ENCODE peak calls at places on chromosomes 7 and 10, in six cellular contexts. E is transverse colon, H is adrenal gland, S is Peyer's patch, M is body of pancreas, C is heart right ventricle. D is an unnamed sample.

GRCh38 chr10:81724431-81724830 is 150.6 kb upstream of the NRG3 start:
- DNase-seq in H (no peak), S (no peak), C (no peak), E (no peak), M (no peak), D (no peak)

GRCh38 chr10:96665306-96665705 is 55.0 kb downstream of the PIK3AP1 start:
- DNase-seq in H (no peak), M (no peak), S (no peak), E (no peak), C (no peak), D (no peak)

GRCh38 chr7:137084607-137085380 is 216.3 kb downstream of the CHRM2 start:
- DNase-seq in S (no peak), M (no peak), H (no peak), C (no peak), E (no peak), D (no peak)

GRCh38 chr10:49334993-49335972 is 36.3 kb downstream of the C10orf71 start:
- DNase-seq in M (no peak), H (no peak), E (no peak), S (no peak), C (no peak), D (no peak)

GRCh38 chr7:123784263-123784662 is 35.5 kb upstream of the WASL start:
- DNase-seq in H (peak), E (no peak), M (no peak), C (no peak), S (no peak), D (no peak)

GRCh38 chr7:150855046-150855445 is 2.7 kb downstream of the AOC1 start:
- DNase-seq in H (no peak), E (no peak), C (no peak), M (no peak), S (no peak), D (no peak)

GRCh38 chr7:24419070-24419469 is 135.1 kb downstream of the NPY start:
- DNase-seq in E (no peak), M (no peak), H (no peak), C (no peak), S (no peak), D (peak)

GRCh38 chr10:60083039-60083344 is 176.6 kb upstream of the CCDC6 start:
- DNase-seq in M (no peak), H (no peak), S (no peak), E (no peak), C (no peak), D (no peak)

GRCh38 chr7:138962561-138963270 is 18.5 kb downstream of the KIAA1549 start:
- DNase-seq in S (no peak), C (no peak), E (no peak), H (no peak), M (peak), D (no peak)

GRCh38 chr7:148303295-148304013 is 287.1 kb upstream of the C7orf33 start:
- DNase-seq in H (peak), M (peak), S (peak), E (peak), C (peak), D (no peak)
- H3K4me3 ChIP-seq in H (no peak), M (no peak), S (no peak), E (no peak), C (no peak), D (no peak)

DNA sequence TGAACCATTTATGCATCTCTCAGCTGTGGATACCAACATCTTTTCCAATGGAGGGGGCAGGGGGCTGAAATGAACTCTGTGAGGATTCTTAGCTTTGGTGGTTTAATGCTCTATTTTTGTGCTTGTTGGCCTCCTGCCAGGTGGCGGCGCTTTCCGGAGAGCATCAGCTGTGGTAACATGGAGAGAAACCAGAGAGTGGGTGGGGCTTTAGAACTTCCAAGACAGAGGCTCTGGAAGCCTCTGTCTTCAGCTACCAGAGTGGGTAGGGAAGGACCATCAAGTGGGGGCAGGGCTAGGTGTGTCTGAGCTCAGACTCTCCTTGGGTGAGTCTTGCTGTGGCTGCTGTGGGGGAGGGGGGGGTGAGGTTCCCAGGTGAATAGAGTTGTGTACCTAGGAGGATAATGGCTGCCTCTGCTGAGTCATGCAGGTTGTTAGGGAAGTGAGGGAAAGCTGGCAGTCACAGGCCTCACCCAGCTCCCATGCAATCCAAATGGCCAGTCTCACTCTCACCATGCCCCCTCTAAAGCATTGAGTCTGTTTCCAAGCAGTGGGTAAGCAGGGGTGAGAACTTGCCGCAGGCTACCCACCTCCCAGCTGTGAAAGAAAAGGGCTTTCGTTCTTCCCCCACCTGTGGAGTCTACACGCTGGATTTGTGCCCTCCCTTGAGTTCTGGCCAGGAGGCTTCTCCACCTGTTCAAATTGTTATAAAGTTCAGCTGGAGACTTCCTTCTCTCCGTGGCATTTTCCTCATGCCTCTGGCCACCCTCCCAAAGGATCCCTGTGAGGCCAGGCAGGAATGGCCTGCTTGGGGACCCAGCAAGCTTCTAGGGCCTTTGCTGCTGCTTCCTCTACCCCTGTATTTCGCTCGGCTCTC is 527.0 kb downstream of the NEBL start:
- DNase-seq in M (no peak), S (no peak), H (no peak), E (peak), C (peak), D (no peak)
- H3K4me3 ChIP-seq in M (no peak), S (no peak), H (no peak), E (no peak), C (no peak), D (peak)

DNA sequence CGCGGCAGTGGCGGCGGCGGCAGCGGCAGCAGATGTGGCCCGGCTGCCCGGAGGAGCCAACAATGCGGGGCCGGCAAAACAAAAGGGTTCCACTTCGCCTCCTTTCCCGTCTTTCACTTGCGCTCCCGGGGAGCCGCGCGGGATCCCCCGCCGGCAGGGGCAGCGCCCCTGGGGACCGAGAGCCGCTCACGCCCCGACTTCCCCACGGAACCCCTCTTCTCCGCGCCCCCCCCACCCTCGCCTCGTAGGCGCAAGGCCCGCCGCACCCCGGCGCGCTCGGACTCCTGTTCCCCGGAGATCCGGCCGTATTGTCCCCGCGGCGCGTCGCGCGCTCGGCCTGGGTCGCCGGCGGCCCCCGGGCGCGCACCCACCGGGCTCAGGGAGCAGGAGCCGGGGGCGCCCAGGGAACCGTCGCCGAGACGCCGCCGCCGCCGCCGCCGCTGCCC is 854 bp downstream of the CTBP2 start:
- DNase-seq in E (no peak), M (peak), H (no peak), S (no peak), C (no peak), D (peak)
- H3K4me3 ChIP-seq in E (peak), M (peak), H (no peak), S (peak), C (peak), D (peak)

GRCh38 chr7:66629659-66630058 is 978 bp downstream of the KCTD7 start:
- DNase-seq in M (no peak), C (peak), E (no peak), S (no peak), H (no peak), D (no peak)

GRCh38 chr7:66630529-66630928 is 1.8 kb downstream of the KCTD7 start:
- DNase-seq in C (no peak), H (no peak), M (no peak), S (no peak), E (no peak), D (no peak)

GRCh38 chr7:66627876-66628360 is 763 bp upstream of the KCTD7 start:
- DNase-seq in M (no peak), H (no peak), C (no peak), E (no peak), S (no peak), D (no peak)

GRCh38 chr7:66628361-66629221 is at the start of gene KCTD7:
- DNase-seq in M (peak), E (peak), H (peak), S (peak), C (peak), D (peak)

GRCh38 chr7:66629222-66629658 is 559 bp downstream of the KCTD7 start:
- DNase-seq in M (no peak), E (peak), H (peak), S (no peak), C (no peak), D (peak)
- H3K4me3 ChIP-seq in M (peak), E (peak), H (no peak), S (peak), C (peak), D (peak)

D was measured in H7.